ENCODE peak calls at places on chromosomes 4 and X, in eight cellular contexts. A, Y, Q, E, U, G, H and K are unnamed samples. For H3K27me3, the result is how much of the 10 kb centered on the place peaks cover.

GRCh38 chr4:66956426-66956825 is 588.9 kb downstream of the CENPC start:
- DNase-seq in A (no peak), Y (no peak), Q (no peak), E (no peak), U (no peak), G (no peak), H (no peak), K (no peak)

GRCh38 chr4:955931-956381 is 17.4 kb downstream of the DGKQ start:
- DNase-seq in A (no peak), Y (no peak), Q (no peak), E (no peak), U (no peak), G (no peak), H (no peak), K (no peak)

GRCh38 chr4:84529169-84529751 is 30.2 kb upstream of the NKX6-1 start:
- DNase-seq in A (peak), Y (peak), Q (no peak), E (peak), U (no peak), G (peak), H (peak), K (peak)

GRCh38 chr4:55851885-55852284 is 1.6 kb upstream of the EXOC1 start:
- DNase-seq in A (peak), Y (no peak), Q (no peak), E (no peak), U (no peak), G (no peak), H (peak), K (no peak)

GRCh38 chrX:57573754-57574153 is 18.1 kb upstream of the ZXDB start:
- DNase-seq in A (peak), Y (peak), Q (no peak), E (no peak), U (peak), G (peak), H (peak), K (peak)

GRCh38 chr4:97938141-97938540 is 205.1 kb downstream of the STPG2 start:
- DNase-seq in A (no peak), Y (no peak), Q (no peak), E (no peak), U (no peak), G (no peak), H (no peak), K (no peak)

GRCh38 chr4:4762909-4763814 is 96.3 kb upstream of the MSX1 start:
- DNase-seq in A (no peak), Y (peak), Q (no peak), E (peak), U (no peak), G (peak), H (peak), K (peak)

GRCh38 chrX:41889317-41890025 is 33.9 kb downstream of the CASK start:
- DNase-seq in A (peak), Y (peak), Q (no peak), E (no peak), U (peak), G (peak), H (no peak), K (no peak)

GRCh38 chrX:1108451-1109445 is 103.7 kb downstream of the CRLF2 start:
- DNase-seq in A (no peak), Y (no peak), Q (no peak), E (no peak), U (no peak), G (no peak), H (no peak), K (no peak)

GRCh38 chr4:53721276-53721675 is 130.0 kb upstream of the LNX1 start:
- DNase-seq in A (no peak), Y (no peak), Q (no peak), E (no peak), U (no peak), G (no peak), H (no peak), K (no peak)

GRCh38 chrX:95318882-95319281 is 1365.8 kb upstream of the DIAPH2 start:
- DNase-seq in A (no peak), Y (no peak), Q (no peak), E (peak), U (no peak), G (peak), H (peak), K (peak)

GRCh38 chr4:57137261-57137660 is 27.1 kb upstream of the IGFBP7 start:
- DNase-seq in A (no peak), Y (no peak), Q (no peak), E (no peak), U (no peak), G (no peak), H (no peak), K (no peak)

GRCh38 chr4:156578005-156578404 is 393.6 kb downstream of the PDGFC start:
- DNase-seq in A (no peak), Y (no peak), Q (no peak), E (no peak), U (no peak), G (no peak), H (no peak), K (no peak)

GRCh38 chr4:156660470-156660869 is 311.1 kb downstream of the PDGFC start:
- DNase-seq in A (no peak), Y (no peak), Q (no peak), E (no peak), U (no peak), G (no peak), H (no peak), K (no peak)

GRCh38 chrX:9282325-9282724 is 182.5 kb upstream of the TBL1X start:
- DNase-seq in A (no peak), Y (no peak), Q (no peak), E (no peak), U (no peak), G (no peak), H (peak), K (no peak)

GRCh38 chrX:17613979-17614572 is 123.2 kb upstream of the SCML1 start:
- DNase-seq in A (no peak), Y (peak), Q (no peak), E (no peak), U (no peak), G (no peak), H (no peak), K (no peak)

GRCh38 chr4:149707862-149708261 is 107.8 kb downstream of the IQCM start:
- DNase-seq in A (no peak), Y (no peak), Q (no peak), E (no peak), U (no peak), G (no peak), H (no peak), K (no peak)

GRCh38 chr4:6308890-6309643 is 39.4 kb downstream of the WFS1 start:
- DNase-seq in A (no peak), Y (no peak), Q (peak), E (peak), U (no peak), G (peak), H (no peak), K (peak)

GRCh38 chrX:4909245-4909830 is 1195.9 kb upstream of the PRKX start:
- DNase-seq in A (no peak), Y (no peak), Q (no peak), E (no peak), U (no peak), G (no peak), H (no peak), K (no peak)

DNA sequence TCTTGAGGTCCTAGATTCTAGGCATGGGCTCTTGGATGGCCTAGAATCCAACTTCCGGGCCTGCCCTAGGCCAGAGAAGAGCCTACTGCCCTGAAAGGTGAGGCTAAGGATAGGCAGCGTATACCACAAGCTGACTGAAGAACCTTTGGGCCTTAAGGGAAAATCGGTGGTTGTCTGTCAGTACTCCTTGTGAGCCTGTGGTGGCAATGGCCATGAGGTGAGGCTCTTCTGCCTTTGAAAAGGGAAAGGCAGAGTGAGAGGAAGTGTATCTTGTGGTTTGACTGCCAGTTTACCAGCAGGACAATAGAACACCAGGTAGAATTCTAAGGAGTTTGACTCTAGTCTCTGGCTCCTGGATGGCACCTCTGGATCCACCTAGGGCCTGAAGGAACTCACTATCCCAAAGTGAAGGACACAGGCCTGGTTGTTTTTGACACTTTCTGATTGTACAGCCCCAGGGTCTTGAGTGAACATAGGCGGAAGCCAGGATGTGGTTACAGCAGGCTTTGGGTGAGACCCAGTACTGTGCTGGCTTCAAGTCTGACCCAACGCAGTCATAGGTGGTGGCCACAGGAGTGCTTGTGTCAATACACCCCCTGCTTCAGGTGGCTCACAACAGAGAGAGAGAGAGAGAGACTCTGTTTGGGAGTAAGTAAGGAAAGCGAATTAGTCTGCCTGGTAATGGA is 20.9 kb downstream of the ITIH6 start:
- DNase-seq in A (peak), Y (no peak), Q (no peak), E (no peak), U (no peak), G (no peak), H (peak), K (no peak)
- H3K27ac ChIP-seq in A (no peak), Y (no peak), Q (no peak), E (no peak), U (no peak), G (no peak), H (no peak), K (no peak)

GRCh38 chrX:126065901-126066660 is 100.0 kb downstream of the DCAF12L2 start:
- DNase-seq in A (no peak), Y (no peak), Q (no peak), E (no peak), U (no peak), G (no peak), H (no peak), K (no peak)
- H3K27me3 ChIP-seq in A (under half), Y (under half), Q (under half), E (under half), U (under half), G (under half), H (under half), K (under half)

GRCh38 chrX:136866337-136867095 is 14.0 kb downstream of the RBMX start:
- DNase-seq in A (peak), Y (no peak), Q (no peak), E (no peak), U (no peak), G (no peak), H (no peak), K (no peak)
- H3K27ac ChIP-seq in A (no peak), Y (no peak), Q (no peak), E (no peak), U (no peak), G (peak), H (no peak), K (no peak)

DNA sequence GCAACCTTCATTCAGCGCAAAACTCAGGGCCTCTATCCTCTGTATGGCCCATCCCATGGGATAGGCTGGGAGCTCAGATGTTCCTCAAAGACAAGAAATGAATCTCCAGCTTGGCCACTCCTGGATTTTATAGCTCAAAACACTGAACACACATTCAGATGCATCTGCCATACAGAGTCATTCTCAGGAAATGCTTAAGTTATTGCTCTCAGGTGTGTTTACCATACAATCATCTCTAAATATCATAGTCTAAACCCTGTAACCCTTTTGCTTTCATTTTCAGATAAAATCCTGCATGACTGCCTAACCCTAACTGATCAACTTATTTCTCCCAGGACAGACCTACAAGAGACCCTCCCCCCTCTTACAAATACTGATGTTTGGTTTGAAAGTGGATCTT is 140.9 kb upstream of the FMR1 start:
- DNase-seq in A (no peak), Y (no peak), Q (no peak), E (no peak), U (no peak), G (no peak), H (no peak), K (no peak)
- H3K27me3 ChIP-seq in A (under half), Y (under half), Q (under half), E (under half), U (under half), G (under half), H (under half), K (under half)

GRCh38 chrX:46326161-46326560 is 219.1 kb downstream of the ZNF674 start:
- DNase-seq in A (no peak), Y (peak), Q (no peak), E (no peak), U (peak), G (peak), H (no peak), K (peak)

GRCh38 chrX:46327229-46328081 is 217.8 kb downstream of the ZNF674 start:
- DNase-seq in A (peak), Y (no peak), Q (no peak), E (peak), U (peak), G (peak), H (no peak), K (peak)

GRCh38 chrX:46328133-46328532 is 217.1 kb downstream of the ZNF674 start:
- DNase-seq in A (no peak), Y (no peak), Q (no peak), E (no peak), U (no peak), G (no peak), H (no peak), K (no peak)

GRCh38 chrX:46324166-46324565 is 221.1 kb downstream of the ZNF674 start:
- DNase-seq in A (no peak), Y (no peak), Q (no peak), E (no peak), U (no peak), G (peak), H (no peak), K (no peak)

DNA sequence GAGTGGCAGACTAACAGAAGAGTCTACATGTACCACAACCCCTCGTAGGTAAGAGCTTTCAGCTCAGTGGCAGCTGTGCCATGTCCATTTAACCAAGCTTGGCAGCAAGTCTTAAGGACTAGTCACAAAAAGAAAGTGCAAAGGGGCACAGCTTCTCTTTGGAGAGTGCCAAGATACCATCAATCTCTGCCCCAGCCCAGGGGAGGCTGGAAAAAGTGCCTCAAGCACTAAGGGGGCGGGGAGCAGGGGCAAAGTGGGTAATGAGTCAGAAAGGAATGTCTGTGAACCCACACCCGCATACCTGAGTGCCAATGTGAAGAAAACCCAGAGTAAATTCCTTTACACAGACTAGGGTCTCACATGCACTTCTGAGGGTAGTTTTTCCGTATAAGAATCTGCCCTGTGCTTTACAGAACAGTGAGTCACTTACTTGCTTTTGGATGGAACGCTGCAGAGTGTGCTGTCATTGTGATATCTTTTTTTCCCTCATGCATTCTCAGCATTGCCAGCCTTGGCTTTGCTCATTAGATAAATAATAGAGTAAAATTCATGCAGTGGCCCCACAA is 219.8 kb downstream of the ZNF674 start:
- DNase-seq in A (peak), Y (peak), Q (peak), E (peak), U (peak), G (peak), H (no peak), K (peak)
- H3K27ac ChIP-seq in A (peak), Y (no peak), Q (no peak), E (peak), U (peak), G (peak), H (no peak), K (peak)

DNA sequence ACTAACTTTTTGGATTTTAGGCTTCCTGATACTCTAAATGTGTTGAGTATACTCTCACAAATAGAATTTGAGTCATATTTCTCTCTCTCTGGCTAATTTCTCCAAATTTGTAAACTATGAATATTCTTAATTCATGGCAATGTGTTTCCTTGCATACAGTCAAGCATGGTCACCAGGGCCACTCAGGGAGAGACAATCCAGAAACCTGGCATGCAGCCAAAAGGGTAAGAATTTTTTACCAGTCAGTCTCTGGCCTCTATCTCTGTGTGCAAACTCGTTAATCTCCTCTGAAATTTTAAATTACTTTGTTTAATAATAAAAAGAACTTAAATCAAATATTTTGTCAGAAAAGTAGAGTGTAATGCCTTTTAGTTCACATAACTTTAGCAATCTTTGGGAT is 179.8 kb downstream of the OR13H1 start:
- DNase-seq in A (no peak), Y (no peak), Q (no peak), E (no peak), U (no peak), G (no peak), H (no peak), K (no peak)
- H3K27me3 ChIP-seq in A (under half), Y (under half), Q (under half), E (under half), U (under half), G (under half), H (under half), K (under half)

GRCh38 chrX:100089724-100090123 is 320.3 kb downstream of the PCDH19 start:
- DNase-seq in A (no peak), Y (no peak), Q (no peak), E (no peak), U (no peak), G (no peak), H (no peak), K (no peak)

GRCh38 chrX:100085851-100086250 is 324.2 kb downstream of the PCDH19 start:
- DNase-seq in A (no peak), Y (no peak), Q (no peak), E (no peak), U (no peak), G (peak), H (no peak), K (no peak)

DNA sequence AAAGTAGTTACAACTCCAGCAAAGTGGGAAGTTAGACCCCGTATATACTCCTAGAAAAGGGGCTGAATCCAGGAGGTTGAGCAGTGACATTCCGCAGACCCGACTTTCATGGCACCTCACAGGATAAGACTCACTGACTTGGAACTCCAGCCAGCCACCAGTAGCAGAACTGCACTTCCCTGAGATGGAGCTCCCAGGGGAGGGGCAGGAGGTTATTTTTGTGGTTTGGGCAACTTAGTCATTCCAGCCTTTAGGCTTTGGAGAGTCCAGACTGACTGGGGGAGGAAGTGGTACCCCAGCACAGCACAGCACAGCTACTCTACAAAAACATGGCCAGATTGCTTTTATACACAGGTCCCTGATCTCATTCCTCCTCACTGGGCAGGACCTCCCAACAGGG is 319.1 kb downstream of the PCDH19 start:
- DNase-seq in A (no peak), Y (no peak), Q (no peak), E (no peak), U (no peak), G (peak), H (no peak), K (no peak)
- H3K27ac ChIP-seq in A (no peak), Y (no peak), Q (no peak), E (no peak), U (no peak), G (no peak), H (no peak), K (no peak)